ENCODE peak calls at places on chromosomes 12 and 14, in four cellular contexts. Y is H1, F is HepG2, D is K562. K is an unnamed sample.

GRCh38 chr12:9881246-9881645 is at the start of gene KLRF2:
- DNase-seq in Y (no peak), D (no peak), F (no peak), K (no peak)

GRCh38 chr14:68554231-68554630 is 238.6 kb downstream of the ZFP36L1 start:
- DNase-seq in F (no peak), D (no peak), Y (no peak), K (no peak)

GRCh38 chr12:6056406-6057211 is 67.9 kb downstream of the VWF start:
- DNase-seq in F (peak), D (peak), Y (peak), K (no peak)

GRCh38 chr14:58517592-58517991 is 90.1 kb downstream of the KIAA0586 start:
- DNase-seq in D (no peak), F (no peak), Y (no peak), K (no peak)

GRCh38 chr12:43401096-43401495 is 150.9 kb downstream of the ADAMTS20 start:
- DNase-seq in F (no peak), Y (no peak), D (no peak), K (no peak)

GRCh38 chr12:53068811-53069585 is 10.2 kb downstream of the SPRYD3 start:
- DNase-seq in D (no peak), F (no peak), Y (no peak), K (no peak)

GRCh38 chr12:91858186-91858585 is 287.5 kb downstream of the BTG1 start:
- DNase-seq in F (no peak), Y (no peak), D (no peak), K (no peak)

GRCh38 chr12:67650528-67651379 is 2.2 kb downstream of the DYRK2 start:
- DNase-seq in D (no peak), Y (no peak), F (no peak), K (peak)

GRCh38 chr12:132839558-132840235 is 11.0 kb upstream of the GOLGA3 start:
- DNase-seq in Y (no peak), D (no peak), F (no peak), K (no peak)

GRCh38 chr14:56196274-56196673 is 78.1 kb downstream of the PELI2 start:
- DNase-seq in D (no peak), Y (no peak), F (no peak), K (no peak)

GRCh38 chr12:13205809-13206559 is 9.5 kb downstream of the EMP1 start:
- DNase-seq in D (no peak), F (no peak), Y (no peak), K (peak)

GRCh38 chr14:92930737-92931602 is 8.0 kb downstream of the CHGA start:
- DNase-seq in D (no peak), Y (no peak), F (no peak), K (no peak)

GRCh38 chr14:35366048-35366428 is 38.5 kb downstream of the NFKBIA start:
- DNase-seq in F (no peak), D (no peak), Y (no peak), K (peak)
- TF ChIP-seq MAX in F (no peak), D (no peak), Y (no peak), K (no peak)

DNA sequence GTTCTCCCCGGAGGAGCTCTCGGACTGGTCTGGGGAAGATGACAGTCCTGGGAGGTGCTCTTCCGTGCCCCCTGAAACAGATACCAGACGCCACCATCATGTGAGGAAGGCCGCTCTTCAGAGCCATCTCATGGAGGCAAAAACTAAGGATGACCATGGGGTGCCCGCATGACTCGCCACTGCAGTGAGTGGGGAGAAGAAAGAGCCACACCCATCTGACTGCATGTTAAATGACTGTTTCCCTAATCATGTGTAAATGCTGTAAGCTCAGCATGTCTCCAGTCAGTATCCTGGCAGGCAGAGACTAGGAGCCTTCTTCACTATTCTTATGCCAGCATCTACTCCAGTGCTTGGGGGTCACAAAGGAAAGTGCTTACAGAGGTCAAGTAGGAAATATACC is 4.0 kb downstream of the STON2 start:
- DNase-seq in Y (no peak), D (no peak), F (no peak), K (no peak)
- TF ChIP-seq JUN in Y (no peak), D (no peak), F (no peak), K (no peak)

GRCh38 chr14:106875503-106875902 is 1349.1 kb downstream of the TMEM121 start:
- DNase-seq in D (no peak), F (no peak), Y (no peak), K (no peak)

GRCh38 chr14:106876711-106877110 is 1350.3 kb downstream of the TMEM121 start:
- DNase-seq in D (no peak), Y (no peak), F (no peak), K (no peak)

GRCh38 chr14:106877527-106877926 is 1351.1 kb downstream of the TMEM121 start:
- DNase-seq in F (no peak), D (no peak), Y (no peak), K (no peak)

GRCh38 chr14:106872619-106873446 is 1346.5 kb downstream of the TMEM121 start:
- DNase-seq in F (peak), D (peak), Y (no peak), K (no peak)

DNA sequence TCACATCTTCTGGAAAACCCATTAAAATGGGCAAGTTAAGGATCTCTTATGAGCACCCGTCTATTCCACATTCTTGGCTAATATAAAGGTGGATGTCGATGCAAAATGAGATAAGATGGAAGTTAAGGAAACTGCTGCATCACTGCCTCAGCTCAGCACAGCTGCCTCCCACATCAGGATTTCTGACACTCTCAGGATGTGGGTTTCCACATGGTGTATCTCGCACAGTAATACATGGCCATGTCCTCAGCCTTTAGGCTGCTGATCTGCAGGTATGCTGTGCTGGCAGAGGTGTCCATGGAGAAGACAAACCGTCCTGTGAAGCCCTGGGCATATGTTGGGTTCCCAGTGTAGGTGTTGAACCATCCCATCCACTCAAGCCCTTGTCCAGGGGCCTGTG is 1348.0 kb downstream of the TMEM121 start:
- DNase-seq in Y (no peak), D (no peak), F (no peak), K (no peak)
- H3K9ac ChIP-seq in Y (no peak), D (no peak), F (no peak), K (no peak)

GRCh38 chr14:20607617-20608016 is 16.4 kb upstream of the RNASE12 start:
- DNase-seq in Y (no peak), D (no peak), F (no peak), K (no peak)

GRCh38 chr14:20610002-20610765 is 19.0 kb upstream of the RNASE12 start:
- DNase-seq in Y (no peak), F (peak), D (peak), K (peak)

GRCh38 chr14:20609215-20610001 is 18.2 kb upstream of the RNASE12 start:
- DNase-seq in Y (no peak), F (peak), D (peak), K (peak)

GRCh38 chr14:20606902-20607242 is 15.7 kb upstream of the RNASE12 start:
- DNase-seq in D (no peak), Y (no peak), F (no peak), K (no peak)

GRCh38 chr14:20608383-20609095 is 17.4 kb upstream of the RNASE12 start:
- DNase-seq in D (no peak), F (no peak), Y (no peak), K (no peak)
- TF ChIP-seq MAX in D (no peak), F (no peak), Y (no peak), K (no peak)

GRCh38 chr12:26010293-26010821 is 51.9 kb downstream of the RASSF8 start:
- DNase-seq in F (no peak), D (no peak), Y (no peak), K (peak)
- TF ChIP-seq JUN in F (no peak), D (no peak), Y (no peak), K (no peak)

DNA sequence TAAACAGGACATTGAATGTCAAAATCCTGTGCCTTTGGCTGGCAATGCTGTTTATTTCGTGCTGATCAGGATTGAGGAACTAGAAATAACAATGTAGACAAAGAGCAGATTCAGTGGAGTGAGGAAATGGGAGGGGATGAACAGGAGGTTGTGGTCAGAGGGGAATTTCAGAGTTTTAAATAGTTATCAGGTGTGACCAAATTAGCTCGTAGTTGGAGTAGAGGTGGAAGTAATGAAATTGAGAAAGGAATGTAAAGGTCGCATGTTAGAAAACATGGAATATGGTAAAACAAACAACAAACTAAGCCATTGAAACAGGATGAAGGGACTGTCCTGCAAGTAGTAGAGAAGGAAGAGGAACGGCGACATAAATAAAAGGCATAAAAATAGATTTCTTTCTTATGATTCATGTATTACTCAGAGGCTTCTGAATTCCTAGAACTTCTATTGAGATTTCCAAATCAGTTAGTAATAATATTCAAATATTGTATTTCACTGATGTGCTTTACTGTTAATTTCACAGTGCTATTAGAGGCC is 9.5 kb upstream of the SAV1 start:
- DNase-seq in D (no peak), Y (no peak), F (peak), K (peak)
- H3K9ac ChIP-seq in D (no peak), Y (no peak), F (no peak), K (peak)

DNA sequence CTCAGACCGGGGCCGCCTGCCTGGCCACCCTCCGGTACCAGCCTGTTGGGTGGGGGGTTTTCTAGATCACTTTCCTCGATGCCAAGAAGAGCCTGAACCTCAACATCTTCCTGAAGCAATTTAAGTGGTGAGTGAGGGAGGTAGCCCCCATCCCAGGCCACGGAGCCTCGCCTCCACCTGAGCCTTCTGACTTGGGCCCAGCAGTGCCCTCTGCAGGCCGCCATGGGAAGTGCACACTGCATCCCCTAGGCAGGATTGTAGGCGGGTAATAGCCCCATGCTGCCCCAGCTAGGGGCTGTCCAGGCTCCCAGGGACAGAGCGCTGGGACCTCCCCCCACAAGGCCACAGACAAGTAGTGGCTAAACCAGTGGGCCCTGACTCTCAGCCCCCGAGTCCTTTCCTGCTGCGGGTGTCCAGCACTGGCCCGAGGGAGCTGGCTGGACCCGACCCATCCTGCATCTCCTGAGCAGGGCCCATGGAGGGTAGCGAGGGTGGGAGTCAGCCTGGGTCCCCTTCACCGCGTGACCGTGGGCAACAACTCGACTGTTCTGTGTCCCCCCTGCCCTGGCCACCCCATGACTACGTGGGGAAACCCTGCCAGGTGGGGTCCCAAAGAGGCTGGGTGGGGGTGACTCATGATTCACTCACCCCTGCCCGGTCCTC is 15.3 kb upstream of the ADSS1 start:
- DNase-seq in F (peak), D (peak), Y (peak), K (peak)
- TF ChIP-seq MAX in F (no peak), D (no peak), Y (peak), K (no peak)